ENCODE peak calls at places on chromosome 3, in seven cellular contexts. One of them, this sample, is unnamed.

GRCh38 chr3:140160553-140160952 is 225.6 kb downstream of the CLSTN2 start:
- DNase-seq in stomach: no peak
- DNase-seq in mesothelial cell of epicardium: no peak
- DNase-seq in body of pancreas: no peak
- DNase-seq in heart left ventricle: no peak
- DNase-seq in Panc1: no peak
- DNase-seq in choroid plexus epithelial cell: no peak
- DNase-seq in this sample: no peak

GRCh38 chr3:30180305-30181275 is 425.8 kb upstream of the TGFBR2 start:
- DNase-seq in Panc1: no peak
- DNase-seq in choroid plexus epithelial cell: peak; percentile 71
- DNase-seq in mesothelial cell of epicardium: no peak
- DNase-seq in stomach: no peak
- DNase-seq in body of pancreas: no peak
- DNase-seq in heart left ventricle: no peak
- DNase-seq in this sample: no peak

GRCh38 chr3:139679218-139679617 is 1.4 kb upstream of the NMNAT3 start:
- DNase-seq in mesothelial cell of epicardium: no peak
- DNase-seq in heart left ventricle: no peak
- DNase-seq in choroid plexus epithelial cell: no peak
- DNase-seq in Panc1: no peak
- DNase-seq in stomach: no peak
- DNase-seq in body of pancreas: no peak
- DNase-seq in this sample: no peak

GRCh38 chr3:144031938-144032337 is 60.3 kb downstream of the DIPK2A start:
- DNase-seq in choroid plexus epithelial cell: no peak
- DNase-seq in heart left ventricle: peak; percentile 30
- DNase-seq in mesothelial cell of epicardium: no peak
- DNase-seq in stomach: peak; percentile 79
- DNase-seq in Panc1: no peak
- DNase-seq in body of pancreas: peak; percentile 69
- DNase-seq in this sample: no peak

GRCh38 chr3:39150803-39151631 is 2.4 kb downstream of the CSRNP1 start:
- DNase-seq in Panc1: no peak
- DNase-seq in mesothelial cell of epicardium: peak; percentile 83
- DNase-seq in body of pancreas: peak; percentile 86
- DNase-seq in choroid plexus epithelial cell: peak; percentile 97
- DNase-seq in heart left ventricle: peak; percentile 90
- DNase-seq in stomach: peak; percentile 78
- DNase-seq in this sample: peak; percentile 56

GRCh38 chr3:123405021-123405420 is 43.9 kb downstream of the ADCY5 start:
- DNase-seq in mesothelial cell of epicardium: no peak
- DNase-seq in choroid plexus epithelial cell: no peak
- DNase-seq in Panc1: no peak
- DNase-seq in body of pancreas: no peak
- DNase-seq in heart left ventricle: no peak
- DNase-seq in stomach: no peak
- DNase-seq in this sample: no peak

GRCh38 chr3:50525987-50526386 is 22.6 kb upstream of the CACNA2D2 start:
- DNase-seq in body of pancreas: no peak
- DNase-seq in stomach: peak; percentile 35
- DNase-seq in Panc1: no peak
- DNase-seq in mesothelial cell of epicardium: peak; percentile 75
- DNase-seq in heart left ventricle: peak; percentile 35
- DNase-seq in choroid plexus epithelial cell: peak; percentile 63
- DNase-seq in this sample: no peak

GRCh38 chr3:17730318-17730967 is 12.0 kb downstream of the TBC1D5 start:
- DNase-seq in body of pancreas: no peak
- DNase-seq in choroid plexus epithelial cell: peak; percentile 82
- DNase-seq in stomach: no peak
- DNase-seq in Panc1: no peak
- DNase-seq in heart left ventricle: no peak
- DNase-seq in mesothelial cell of epicardium: no peak
- DNase-seq in this sample: peak; percentile 28

GRCh38 chr3:27758083-27758482 is 36.0 kb upstream of the EOMES start:
- DNase-seq in stomach: no peak
- DNase-seq in mesothelial cell of epicardium: no peak
- DNase-seq in choroid plexus epithelial cell: peak; percentile 91
- DNase-seq in Panc1: peak; percentile 52
- DNase-seq in heart left ventricle: no peak
- DNase-seq in body of pancreas: no peak
- DNase-seq in this sample: no peak

GRCh38 chr3:125055913-125056705 is at the start of gene HEG1:
- DNase-seq in body of pancreas: peak; percentile 83
- DNase-seq in choroid plexus epithelial cell: peak; percentile 77
- DNase-seq in stomach: peak; percentile 81
- DNase-seq in Panc1: no peak
- DNase-seq in mesothelial cell of epicardium: peak; percentile 57
- DNase-seq in heart left ventricle: peak; percentile 94
- DNase-seq in this sample: peak; percentile 89

GRCh38 chr3:189622629-189623028 is 8.6 kb upstream of the TP63 start:
- DNase-seq in heart left ventricle: no peak
- DNase-seq in choroid plexus epithelial cell: no peak
- DNase-seq in stomach: no peak
- DNase-seq in Panc1: no peak
- DNase-seq in body of pancreas: no peak
- DNase-seq in mesothelial cell of epicardium: no peak
- DNase-seq in this sample: no peak

GRCh38 chr3:48684054-48684349 is 1.7 kb downstream of the NCKIPSD start:
- DNase-seq in Panc1: no peak
- DNase-seq in mesothelial cell of epicardium: no peak
- DNase-seq in body of pancreas: no peak
- DNase-seq in choroid plexus epithelial cell: peak; percentile 26
- DNase-seq in heart left ventricle: no peak
- DNase-seq in stomach: no peak
- DNase-seq in this sample: no peak

GRCh38 chr3:84125201-84125721 is 833.5 kb upstream of the CADM2 start:
- DNase-seq in stomach: no peak
- DNase-seq in Panc1: no peak
- DNase-seq in body of pancreas: no peak
- DNase-seq in mesothelial cell of epicardium: no peak
- DNase-seq in choroid plexus epithelial cell: no peak
- DNase-seq in heart left ventricle: no peak
- DNase-seq in this sample: no peak

GRCh38 chr3:126543457-126544090 is 15.2 kb downstream of the C3orf22 start:
- DNase-seq in mesothelial cell of epicardium: peak; percentile 34
- DNase-seq in Panc1: no peak
- DNase-seq in heart left ventricle: no peak
- DNase-seq in stomach: peak; percentile 10
- DNase-seq in body of pancreas: no peak
- DNase-seq in choroid plexus epithelial cell: no peak
- DNase-seq in this sample: no peak

GRCh38 chr3:52827441-52827840 is 3.0 kb downstream of the ITIH4 start:
- DNase-seq in heart left ventricle: no peak
- DNase-seq in choroid plexus epithelial cell: peak; percentile 49
- DNase-seq in stomach: no peak
- DNase-seq in mesothelial cell of epicardium: no peak
- DNase-seq in body of pancreas: no peak
- DNase-seq in Panc1: no peak
- DNase-seq in this sample: no peak

GRCh38 chr3:22361465-22361864 is 610.5 kb upstream of the ZNF385D start:
- DNase-seq in stomach: no peak
- DNase-seq in body of pancreas: no peak
- DNase-seq in choroid plexus epithelial cell: peak; percentile 49
- DNase-seq in mesothelial cell of epicardium: no peak
- DNase-seq in Panc1: no peak
- DNase-seq in heart left ventricle: no peak
- DNase-seq in this sample: no peak

GRCh38 chr3:63975705-63976104 is 47.6 kb downstream of the PSMD6 start:
- DNase-seq in Panc1: no peak
- DNase-seq in choroid plexus epithelial cell: peak; percentile 86
- DNase-seq in heart left ventricle: peak; percentile 52
- DNase-seq in mesothelial cell of epicardium: no peak
- DNase-seq in body of pancreas: peak; percentile 72
- DNase-seq in stomach: no peak
- DNase-seq in this sample: no peak

GRCh38 chr3:55202320-55202719 is 274.5 kb upstream of the LRTM1 start:
- DNase-seq in stomach: no peak
- DNase-seq in choroid plexus epithelial cell: peak; percentile 90
- DNase-seq in mesothelial cell of epicardium: no peak
- DNase-seq in Panc1: no peak
- DNase-seq in heart left ventricle: no peak
- DNase-seq in body of pancreas: no peak
- DNase-seq in this sample: no peak

GRCh38 chr3:194587438-194587931 is 45.7 kb downstream of the TMEM44 start:
- DNase-seq in mesothelial cell of epicardium: no peak
- DNase-seq in choroid plexus epithelial cell: peak; percentile 64
- DNase-seq in stomach: no peak
- DNase-seq in Panc1: no peak
- DNase-seq in heart left ventricle: peak; percentile 51
- DNase-seq in body of pancreas: no peak
- DNase-seq in this sample: no peak

DNA sequence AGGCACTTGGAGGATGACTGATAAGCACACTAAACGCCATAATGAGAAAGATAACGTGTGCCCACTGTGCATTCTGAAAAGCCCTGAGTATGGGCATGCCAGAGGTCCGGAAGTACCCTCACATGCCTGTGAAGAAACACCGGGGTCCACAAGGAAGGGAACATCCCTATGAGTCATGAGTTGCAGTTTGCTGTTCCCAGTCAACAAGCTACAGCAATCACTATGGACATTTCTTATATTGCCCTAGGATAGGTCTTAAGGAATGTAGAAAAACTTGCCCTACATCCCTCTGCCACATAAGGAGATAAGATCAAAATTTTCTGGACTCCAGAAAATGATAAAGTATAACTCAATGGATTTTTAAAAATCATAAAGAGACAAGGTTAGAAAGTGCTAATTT is 9.9 kb downstream of the MB21D2 start:
- DNase-seq in heart left ventricle: no peak
- DNase-seq in stomach: no peak
- DNase-seq in Panc1: no peak
- DNase-seq in mesothelial cell of epicardium: no peak
- DNase-seq in choroid plexus epithelial cell: no peak
- DNase-seq in body of pancreas: no peak
- DNase-seq in this sample: no peak
- TF ChIP-seq CTCF in heart left ventricle: no peak
- TF ChIP-seq CTCF in stomach: no peak
- TF ChIP-seq CTCF in Panc1: no peak
- TF ChIP-seq CTCF in mesothelial cell of epicardium: no peak
- TF ChIP-seq CTCF in choroid plexus epithelial cell: no peak
- TF ChIP-seq CTCF in body of pancreas: no peak
- TF ChIP-seq CTCF in this sample: no peak

GRCh38 chr3:130242850-130243569 is 102.5 kb upstream of the COL6A5 start:
- DNase-seq in stomach: no peak
- DNase-seq in body of pancreas: no peak
- DNase-seq in mesothelial cell of epicardium: no peak
- DNase-seq in Panc1: peak; percentile 2
- DNase-seq in choroid plexus epithelial cell: peak; percentile 52
- DNase-seq in heart left ventricle: no peak
- DNase-seq in this sample: no peak
- TF ChIP-seq CTCF in stomach: no peak
- TF ChIP-seq CTCF in body of pancreas: peak; percentile 1
- TF ChIP-seq CTCF in mesothelial cell of epicardium: no peak
- TF ChIP-seq CTCF in Panc1: peak; percentile 41
- TF ChIP-seq CTCF in choroid plexus epithelial cell: peak; percentile 49
- TF ChIP-seq CTCF in heart left ventricle: no peak
- TF ChIP-seq CTCF in this sample: peak; percentile 44

DNA sequence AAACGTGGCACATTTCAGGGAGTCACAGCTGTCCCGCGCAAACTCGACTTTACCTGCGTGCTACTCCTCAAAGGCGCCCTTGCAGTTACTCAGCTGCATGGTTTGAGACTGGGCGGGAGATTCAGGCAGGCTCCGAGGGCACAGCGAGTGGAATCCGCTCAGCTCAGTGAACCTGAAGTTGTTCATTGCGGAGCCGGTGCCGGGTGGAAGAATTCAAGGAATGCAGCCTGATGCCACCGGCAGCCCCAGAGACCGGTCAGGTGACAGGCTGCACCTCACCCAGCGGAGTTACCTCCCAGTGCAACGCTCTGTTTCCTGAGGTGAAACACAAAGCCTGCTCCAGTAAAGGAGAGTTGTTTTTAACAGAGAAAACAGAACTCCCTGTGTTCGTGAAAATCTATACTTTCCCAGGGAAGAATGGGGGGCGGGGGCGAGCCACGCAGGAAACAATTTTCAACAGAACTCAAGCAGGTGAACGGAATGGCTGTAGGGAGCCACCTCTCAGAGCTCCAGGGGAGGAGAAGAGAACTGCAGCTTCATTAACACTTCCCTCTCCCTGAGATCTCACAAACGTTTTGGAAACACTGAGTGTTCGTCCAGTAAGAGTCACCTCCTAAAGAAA is 3.8 kb downstream of the VEPH1 start:
- DNase-seq in heart left ventricle: no peak
- DNase-seq in choroid plexus epithelial cell: peak; percentile 50
- DNase-seq in Panc1: no peak
- DNase-seq in body of pancreas: peak; percentile 78
- DNase-seq in mesothelial cell of epicardium: peak; percentile 81
- DNase-seq in stomach: peak; percentile 73
- DNase-seq in this sample: no peak
- TF ChIP-seq CTCF in heart left ventricle: no peak
- TF ChIP-seq CTCF in choroid plexus epithelial cell: no peak
- TF ChIP-seq CTCF in Panc1: no peak
- TF ChIP-seq CTCF in body of pancreas: peak; percentile 24
- TF ChIP-seq CTCF in mesothelial cell of epicardium: no peak
- TF ChIP-seq CTCF in stomach: no peak
- TF ChIP-seq CTCF in this sample: no peak

GRCh38 chr3:71586810-71587242 is 3.3 kb upstream of the FOXP1 start:
- DNase-seq in body of pancreas: no peak
- DNase-seq in Panc1: no peak
- DNase-seq in choroid plexus epithelial cell: no peak
- DNase-seq in stomach: no peak
- DNase-seq in mesothelial cell of epicardium: no peak
- DNase-seq in heart left ventricle: no peak
- DNase-seq in this sample: no peak
- TF ChIP-seq CTCF in body of pancreas: no peak
- TF ChIP-seq CTCF in Panc1: peak; percentile 39
- TF ChIP-seq CTCF in choroid plexus epithelial cell: no peak
- TF ChIP-seq CTCF in stomach: no peak
- TF ChIP-seq CTCF in mesothelial cell of epicardium: no peak
- TF ChIP-seq CTCF in heart left ventricle: no peak
- TF ChIP-seq CTCF in this sample: no peak